ENCODE peak calls at places on chromosomes 4 and X, in ten cellular contexts. B is foreskin fibroblast, A is astrocyte of the spinal cord, J is GM13976, Y is cardiac fibroblast, I is ovary, L is WERI-Rb-1, Q is glutamatergic neuron, C is brain microvascular endothelial cell, G is AG04449. K is an unnamed sample.
A peak's percentile ranks its signal among the peaks of the same experiment; 100 is the strongest.

GRCh38 chr4:139656614-139657486 is 8.8 kb upstream of the MGST2 start:
- DNase-seq in C (peak; percentile 71), G (no peak), J (peak; percentile 54), I (peak; percentile 65), L (peak; percentile 85), B (peak; percentile 82), A (peak; percentile 79), Y (peak; percentile 85), Q (peak; percentile 64), K (peak; percentile 88)

GRCh38 chrX:1466971-1467561 is 14.4 kb upstream of the ASMTL start:
- DNase-seq in Q (no peak), B (no peak), L (no peak), A (no peak), G (no peak), I (no peak), J (peak; percentile 68), C (no peak), Y (no peak), K (no peak)

GRCh38 chr4:148207074-148207473 is 235.1 kb downstream of the NR3C2 start:
- DNase-seq in C (no peak), Q (no peak), A (no peak), I (no peak), G (no peak), J (no peak), B (peak; percentile 8), Y (no peak), L (no peak), K (no peak)

GRCh38 chrX:41145920-41146608 is 60.8 kb downstream of the USP9X start:
- DNase-seq in Q (no peak), L (no peak), I (no peak), B (peak; percentile 78), J (no peak), G (peak; percentile 59), Y (peak; percentile 86), A (peak; percentile 90), C (peak; percentile 57), K (peak; percentile 76)

GRCh38 chr4:138078264-138078663 is 163.9 kb downstream of the SLC7A11 start:
- DNase-seq in A (no peak), G (no peak), Q (no peak), J (no peak), B (peak; percentile 44), C (no peak), L (no peak), Y (no peak), I (no peak), K (no peak)

GRCh38 chr4:30767147-30767546 is 47.0 kb downstream of the PCDH7 start:
- DNase-seq in B (no peak), C (no peak), L (no peak), Y (no peak), I (no peak), G (no peak), Q (no peak), J (no peak), A (no peak), K (no peak)

GRCh38 chr4:33272722-33273121 is 2552.6 kb downstream of the PCDH7 start:
- DNase-seq in L (no peak), A (no peak), G (no peak), C (no peak), Q (no peak), J (no peak), I (no peak), Y (no peak), B (no peak), K (no peak)

GRCh38 chr4:22237846-22238513 is 277.9 kb downstream of the ADGRA3 start:
- DNase-seq in C (no peak), L (no peak), J (no peak), A (no peak), I (no peak), Q (no peak), Y (no peak), B (no peak), G (no peak), K (no peak)

GRCh38 chr4:169770411-169770810 is 12.7 kb upstream of the HPF1 start:
- DNase-seq in L (no peak), I (no peak), C (no peak), B (peak; percentile 24), Q (no peak), J (no peak), Y (no peak), A (no peak), G (no peak), K (no peak)

GRCh38 chrX:138411048-138411447 is 300.5 kb downstream of the FGF13 start:
- DNase-seq in J (no peak), C (no peak), A (no peak), B (no peak), Q (no peak), L (no peak), G (no peak), Y (no peak), I (no peak), K (no peak)

GRCh38 chrX:139758809-139759208 is 50.8 kb upstream of the MCF2 start:
- DNase-seq in B (no peak), L (no peak), Q (no peak), I (no peak), A (no peak), Y (no peak), G (no peak), C (no peak), J (no peak), K (peak; percentile 5)

GRCh38 chrX:131802836-131803626 is 220.1 kb upstream of the STK26 start:
- DNase-seq in C (no peak), I (peak; percentile 86), Y (no peak), A (peak; percentile 79), Q (no peak), G (no peak), L (peak; percentile 65), J (peak; percentile 55), B (no peak), K (peak; percentile 88)

GRCh38 chr4:86044593-86044985 is 315.3 kb downstream of the MAPK10 start:
- DNase-seq in B (no peak), Q (no peak), I (no peak), G (no peak), A (no peak), J (no peak), C (no peak), L (no peak), Y (no peak), K (peak; percentile 55)

GRCh38 chr4:40418430-40419230 is 83.5 kb downstream of the CHRNA9 start:
- DNase-seq in I (no peak), L (no peak), Q (no peak), Y (no peak), J (no peak), C (no peak), G (no peak), A (no peak), B (no peak), K (no peak)

GRCh38 chr4:2080429-2081300 is 21.5 kb downstream of the NAT8L start:
- DNase-seq in L (peak; percentile 4), Y (no peak), G (no peak), J (no peak), I (no peak), B (no peak), C (no peak), A (no peak), Q (no peak), K (peak; percentile 48)

GRCh38 chrX:31376408-31376807 is 304.6 kb upstream of the FTHL17 start:
- DNase-seq in Q (no peak), B (no peak), G (no peak), C (no peak), J (no peak), I (no peak), Y (no peak), A (no peak), L (no peak), K (peak; percentile 42)

GRCh38 chrX:13487731-13488505 is 81.5 kb upstream of the EGFL6 start:
- DNase-seq in A (peak; percentile 85), Y (peak; percentile 92), L (peak; percentile 68), I (peak; percentile 32), Q (no peak), J (peak; percentile 48), C (peak; percentile 77), B (peak; percentile 85), G (peak; percentile 80), K (peak; percentile 72)

GRCh38 chr4:36269116-36269515 is 12.3 kb upstream of the DTHD1 start:
- DNase-seq in C (no peak), L (no peak), I (no peak), A (no peak), Y (peak; percentile 11), B (no peak), G (no peak), J (no peak), Q (no peak), K (no peak)

DNA sequence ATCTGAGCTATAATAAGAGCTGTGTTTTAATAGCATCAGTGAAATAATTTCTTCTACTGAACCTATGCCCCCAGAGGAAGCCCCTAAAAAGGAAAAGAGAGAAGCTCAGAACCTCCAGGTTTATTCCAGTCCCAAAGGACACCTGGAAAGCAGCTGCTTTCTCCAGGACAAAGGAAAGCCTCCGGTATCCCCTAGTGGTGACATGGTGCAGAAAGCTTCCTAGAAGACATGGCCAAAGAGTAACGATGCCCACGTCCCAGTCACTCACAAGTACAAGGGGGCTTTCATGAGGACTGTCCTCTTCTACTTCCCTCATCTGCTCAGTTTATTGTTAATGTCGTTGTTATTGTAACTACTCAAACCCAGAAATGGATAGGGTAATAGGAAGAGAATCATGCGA is 343.9 kb downstream of the UNC5C start:
- DNase-seq in C (no peak), Y (peak; percentile 10), Q (no peak), J (no peak), I (no peak), L (peak; percentile 43), A (no peak), G (no peak), B (no peak), K (no peak)
- TF ChIP-seq CTCF in C (peak; percentile 75), Y (peak; percentile 23), Q (peak; percentile 32), J (no peak), I (no peak), L (peak; percentile 86), A (peak; percentile 43), G (peak; percentile 1), B (peak; percentile 26), K (peak; percentile 30)

GRCh38 chr4:80336582-80336981 is 1.1 kb downstream of the CFAP299 start:
- DNase-seq in G (no peak), Q (no peak), I (peak; percentile 19), Y (peak; percentile 50), L (peak; percentile 61), B (peak; percentile 52), A (peak; percentile 47), C (peak; percentile 19), J (peak; percentile 6), K (peak; percentile 76)
- TF ChIP-seq CTCF in G (peak; percentile 53), Q (peak; percentile 3), I (no peak), Y (peak; percentile 44), L (peak; percentile 59), B (peak; percentile 40), A (peak; percentile 63), C (peak; percentile 67), J (no peak), K (peak; percentile 51)

GRCh38 chr4:75289843-75290616 is 224.2 kb downstream of the RCHY1 start:
- DNase-seq in G (no peak), Y (peak; percentile 44), Q (peak; percentile 17), C (peak; percentile 9), L (peak; percentile 21), I (no peak), B (no peak), J (peak; percentile 6), A (no peak), K (peak; percentile 31)
- TF ChIP-seq CTCF in G (no peak), Y (peak; percentile 39), Q (peak; percentile 20), C (peak; percentile 62), L (peak; percentile 55), I (no peak), B (no peak), J (peak; percentile 47), A (peak; percentile 4), K (peak; percentile 28)

GRCh38 chr4:93865650-93866049 is 37.1 kb downstream of the ATOH1 start:
- DNase-seq in A (no peak), I (no peak), L (no peak), C (no peak), Y (no peak), B (no peak), J (no peak), G (no peak), Q (no peak), K (no peak)
- TF ChIP-seq CTCF in A (no peak), I (no peak), L (no peak), C (no peak), Y (no peak), B (no peak), J (no peak), G (no peak), Q (peak; percentile 19), K (no peak)

K was measured in osteoblast.